ENCODE peak calls at places on chromosomes 12 and 14, in five cellular contexts. P, M, G, Z and Q are unnamed samples.

GRCh38 chr14:102645746-102646440 is 53.4 kb downstream of the RCOR1 start:
- DNase-seq in M (no peak), G (no peak), Z (no peak), P (no peak), Q (no peak)

GRCh38 chr12:27179399-27180214 is 64.5 kb upstream of the STK38L start:
- DNase-seq in G (no peak), Z (no peak), M (no peak), P (no peak), Q (no peak)

GRCh38 chr12:105555556-105555973 is 225.1 kb downstream of the C12orf75 start:
- DNase-seq in P (no peak), M (no peak), Z (no peak), G (no peak), Q (no peak)

GRCh38 chr14:43252866-43253265 is 1254.2 kb downstream of the FSCB start:
- DNase-seq in G (no peak), M (no peak), P (no peak), Z (no peak), Q (no peak)

GRCh38 chr14:53847057-53847456 is 109.6 kb downstream of the BMP4 start:
- DNase-seq in Z (no peak), M (no peak), G (no peak), P (no peak), Q (no peak)

GRCh38 chr14:100771121-100771800 is 44.6 kb downstream of the DLK1 start:
- DNase-seq in G (no peak), P (no peak), Z (no peak), M (no peak), Q (peak)

GRCh38 chr12:11765421-11765816 is 115.9 kb downstream of the ETV6 start:
- DNase-seq in M (no peak), P (no peak), Z (no peak), G (no peak), Q (no peak)

GRCh38 chr14:20675669-20676068 is 8.7 kb upstream of the RNASE4 start:
- DNase-seq in G (no peak), Z (no peak), M (no peak), P (no peak), Q (no peak)

GRCh38 chr14:55707365-55707804 is 127.4 kb downstream of the KTN1 start:
- DNase-seq in Z (no peak), P (no peak), G (no peak), M (no peak), Q (no peak)

GRCh38 chr14:69685217-69685616 is 73.8 kb downstream of the SUSD6 start:
- DNase-seq in P (no peak), G (no peak), M (no peak), Z (no peak), Q (no peak)